ENCODE peak calls at places on chromosomes 4 and X, in eight cellular contexts. H, T, A, W, M, I, L and J are unnamed samples.

GRCh38 chrX:30713061-30713525 is 59.9 kb downstream of the GK start:
- DNase-seq in W (peak), M (peak), H (peak), T (peak), I (no peak), L (no peak), A (peak), J (no peak)

GRCh38 chr4:47668810-47669408 is 169.0 kb downstream of the CORIN start:
- DNase-seq in I (no peak), T (peak), A (no peak), W (peak), L (no peak), H (peak), M (no peak), J (no peak)

GRCh38 chrX:135512508-135513139 is 7.8 kb upstream of the INTS6L start:
- DNase-seq in H (no peak), A (no peak), I (no peak), T (no peak), M (no peak), L (no peak), W (no peak), J (no peak)

GRCh38 chrX:70255452-70255851 is 4.6 kb downstream of the P2RY4 start:
- DNase-seq in L (no peak), T (no peak), M (no peak), W (no peak), I (no peak), A (no peak), H (no peak), J (no peak)

GRCh38 chrX:120463241-120463640 is 5.9 kb downstream of the LAMP2 start:
- DNase-seq in W (no peak), M (no peak), A (no peak), H (no peak), T (no peak), L (no peak), I (no peak), J (no peak)

GRCh38 chrX:140799216-140799615 is 89.7 kb downstream of the LINC00632 start:
- DNase-seq in A (no peak), M (no peak), T (no peak), I (no peak), L (no peak), H (no peak), W (no peak), J (no peak)

GRCh38 chr4:131609039-131609438 is 1540.1 kb upstream of the PCDH10 start:
- DNase-seq in M (no peak), T (no peak), A (no peak), W (no peak), L (no peak), I (no peak), H (no peak), J (no peak)

GRCh38 chrX:16215660-16216059 is 48.4 kb downstream of the MAGEB17 start:
- DNase-seq in I (no peak), H (no peak), L (no peak), T (no peak), A (no peak), W (no peak), M (no peak), J (no peak)

GRCh38 chrX:44092778-44093177 is 119.6 kb upstream of the NDP start:
- DNase-seq in H (no peak), M (no peak), A (no peak), L (no peak), W (no peak), T (no peak), I (no peak), J (no peak)

GRCh38 chrX:72052415-72053090 is 79.2 kb downstream of the RTL5 start:
- DNase-seq in A (no peak), H (no peak), L (no peak), I (no peak), W (no peak), M (no peak), T (no peak), J (no peak)

GRCh38 chrX:3142259-3143042 is 101.2 kb downstream of the ARSF start:
- DNase-seq in W (no peak), L (no peak), T (no peak), I (no peak), A (no peak), M (no peak), H (peak), J (no peak)

GRCh38 chrX:123277821-123278220 is 93.7 kb downstream of the GRIA3 start:
- DNase-seq in I (no peak), H (no peak), T (no peak), L (no peak), W (no peak), M (no peak), A (no peak), J (no peak)

GRCh38 chr4:55169352-55169959 is 44.1 kb upstream of the KDR start:
- DNase-seq in A (no peak), H (no peak), I (no peak), T (no peak), L (no peak), W (no peak), M (no peak), J (no peak)

GRCh38 chr4:7168106-7168505 is 24.2 kb upstream of the SORCS2 start:
- DNase-seq in H (no peak), W (no peak), L (no peak), A (no peak), T (no peak), I (no peak), M (no peak), J (no peak)

GRCh38 chr4:48542888-48543287 is 52.8 kb downstream of the ZAR1 start:
- DNase-seq in T (no peak), W (no peak), M (no peak), A (no peak), H (no peak), I (no peak), L (no peak), J (no peak)

GRCh38 chr4:48449151-48449550 is 34.0 kb upstream of the SLC10A4 start:
- DNase-seq in L (no peak), M (no peak), I (no peak), W (no peak), T (no peak), A (no peak), H (no peak), J (no peak)

GRCh38 chrX:95058815-95059214 is 1384.8 kb downstream of the FAM133A start:
- DNase-seq in M (no peak), T (no peak), W (no peak), H (no peak), I (no peak), A (no peak), L (no peak), J (peak)

GRCh38 chr4:22514431-22514830 is 1.4 kb downstream of the ADGRA3 start:
- DNase-seq in M (no peak), T (peak), L (no peak), A (no peak), I (no peak), W (no peak), H (no peak), J (no peak)

GRCh38 chr4:5460106-5460801 is 248.1 kb downstream of the EVC2 start:
- DNase-seq in M (no peak), A (no peak), I (no peak), W (no peak), L (no peak), H (peak), T (peak), J (no peak)